ENCODE peak calls at places on chromosomes 2 and 18, in seven cellular contexts. One of them, this sample, is unnamed. For H3K36me3, the result is how much of the 10 kb centered on the place peaks cover.

GRCh38 chr2:193527146-193527545 is 1332.4 kb upstream of the TMEFF2 start:
- DNase-seq in esophagus squamous epithelium: no peak
- DNase-seq in mammary epithelial cell: no peak
- DNase-seq in hepatocyte: no peak
- DNase-seq in suprapubic skin: no peak
- DNase-seq in prostate gland: no peak
- DNase-seq in uterus: no peak
- DNase-seq in this sample: no peak

GRCh38 chr18:79699653-79700052 is 20.1 kb downstream of the CTDP1 start:
- DNase-seq in esophagus squamous epithelium: no peak
- DNase-seq in mammary epithelial cell: no peak
- DNase-seq in hepatocyte: no peak
- DNase-seq in suprapubic skin: no peak
- DNase-seq in prostate gland: no peak
- DNase-seq in uterus: no peak
- DNase-seq in this sample: no peak

GRCh38 chr2:44245068-44245861 is 30.0 kb upstream of the SLC3A1 start:
- DNase-seq in esophagus squamous epithelium: no peak
- DNase-seq in mammary epithelial cell: peak
- DNase-seq in hepatocyte: peak
- DNase-seq in suprapubic skin: no peak
- DNase-seq in prostate gland: peak
- DNase-seq in uterus: no peak
- DNase-seq in this sample: no peak

GRCh38 chr2:156845806-156846558 is 409.8 kb downstream of the GPD2 start:
- DNase-seq in esophagus squamous epithelium: no peak
- DNase-seq in mammary epithelial cell: peak
- DNase-seq in hepatocyte: no peak
- DNase-seq in suprapubic skin: no peak
- DNase-seq in prostate gland: no peak
- DNase-seq in uterus: no peak
- DNase-seq in this sample: no peak

GRCh38 chr2:217712431-217712830 is 290.4 kb downstream of the TNS1 start:
- DNase-seq in esophagus squamous epithelium: no peak
- DNase-seq in mammary epithelial cell: no peak
- DNase-seq in hepatocyte: no peak
- DNase-seq in suprapubic skin: no peak
- DNase-seq in prostate gland: no peak
- DNase-seq in uterus: no peak
- DNase-seq in this sample: no peak

GRCh38 chr2:68721482-68722071 is 13.0 kb upstream of the ARHGAP25 start:
- DNase-seq in esophagus squamous epithelium: no peak
- DNase-seq in mammary epithelial cell: no peak
- DNase-seq in hepatocyte: no peak
- DNase-seq in suprapubic skin: no peak
- DNase-seq in prostate gland: no peak
- DNase-seq in uterus: no peak
- DNase-seq in this sample: no peak

GRCh38 chr18:76448262-76449109 is 46.6 kb downstream of the ZNF516 start:
- DNase-seq in esophagus squamous epithelium: no peak
- DNase-seq in mammary epithelial cell: no peak
- DNase-seq in hepatocyte: no peak
- DNase-seq in suprapubic skin: peak
- DNase-seq in prostate gland: no peak
- DNase-seq in uterus: no peak
- DNase-seq in this sample: no peak

GRCh38 chr2:55888941-55889340 is 34.6 kb downstream of the EFEMP1 start:
- DNase-seq in esophagus squamous epithelium: no peak
- DNase-seq in mammary epithelial cell: no peak
- DNase-seq in hepatocyte: no peak
- DNase-seq in suprapubic skin: no peak
- DNase-seq in prostate gland: no peak
- DNase-seq in uterus: no peak
- DNase-seq in this sample: no peak

GRCh38 chr2:187360286-187360685 is 87.8 kb downstream of the CALCRL start:
- DNase-seq in esophagus squamous epithelium: no peak
- DNase-seq in mammary epithelial cell: peak
- DNase-seq in hepatocyte: no peak
- DNase-seq in suprapubic skin: no peak
- DNase-seq in prostate gland: no peak
- DNase-seq in uterus: no peak
- DNase-seq in this sample: no peak

GRCh38 chr2:28652217-28652616 is 99.4 kb upstream of the PPP1CB start:
- DNase-seq in esophagus squamous epithelium: no peak
- DNase-seq in mammary epithelial cell: peak
- DNase-seq in hepatocyte: no peak
- DNase-seq in suprapubic skin: no peak
- DNase-seq in prostate gland: no peak
- DNase-seq in uterus: no peak
- DNase-seq in this sample: no peak

GRCh38 chr2:32622570-32623310 is 5.1 kb upstream of the TTC27 start:
- DNase-seq in esophagus squamous epithelium: no peak
- DNase-seq in mammary epithelial cell: no peak
- DNase-seq in hepatocyte: no peak
- DNase-seq in suprapubic skin: no peak
- DNase-seq in prostate gland: no peak
- DNase-seq in uterus: no peak
- DNase-seq in this sample: no peak

GRCh38 chr2:32614069-32614468 is 13.8 kb upstream of the TTC27 start:
- DNase-seq in esophagus squamous epithelium: no peak
- DNase-seq in mammary epithelial cell: no peak
- DNase-seq in hepatocyte: no peak
- DNase-seq in suprapubic skin: no peak
- DNase-seq in prostate gland: no peak
- DNase-seq in uterus: no peak
- DNase-seq in this sample: no peak

GRCh38 chr2:32623311-32623706 is 4.5 kb upstream of the TTC27 start:
- DNase-seq in esophagus squamous epithelium: no peak
- DNase-seq in mammary epithelial cell: no peak
- DNase-seq in hepatocyte: no peak
- DNase-seq in suprapubic skin: no peak
- DNase-seq in prostate gland: no peak
- DNase-seq in uterus: no peak
- DNase-seq in this sample: no peak

GRCh38 chr2:32617790-32618189 is 10.1 kb upstream of the TTC27 start:
- DNase-seq in esophagus squamous epithelium: no peak
- DNase-seq in mammary epithelial cell: no peak
- DNase-seq in hepatocyte: no peak
- DNase-seq in suprapubic skin: no peak
- DNase-seq in prostate gland: no peak
- DNase-seq in uterus: no peak
- DNase-seq in this sample: no peak
- H3K36me3 ChIP-seq in esophagus squamous epithelium: under half
- H3K36me3 ChIP-seq in mammary epithelial cell: under half
- H3K36me3 ChIP-seq in hepatocyte: under half
- H3K36me3 ChIP-seq in suprapubic skin: half or more
- H3K36me3 ChIP-seq in prostate gland: under half
- H3K36me3 ChIP-seq in uterus: under half
- H3K36me3 ChIP-seq in this sample: half or more

GRCh38 chr2:8583400-8584173 is 98.3 kb upstream of the ID2 start:
- DNase-seq in esophagus squamous epithelium: peak
- DNase-seq in mammary epithelial cell: no peak
- DNase-seq in hepatocyte: peak
- DNase-seq in suprapubic skin: peak
- DNase-seq in prostate gland: peak
- DNase-seq in uterus: peak
- DNase-seq in this sample: peak
- H3K27ac ChIP-seq in esophagus squamous epithelium: peak
- H3K27ac ChIP-seq in mammary epithelial cell: no peak
- H3K27ac ChIP-seq in hepatocyte: peak
- H3K27ac ChIP-seq in suprapubic skin: no peak
- H3K27ac ChIP-seq in prostate gland: peak
- H3K27ac ChIP-seq in uterus: no peak
- H3K27ac ChIP-seq in this sample: peak

DNA sequence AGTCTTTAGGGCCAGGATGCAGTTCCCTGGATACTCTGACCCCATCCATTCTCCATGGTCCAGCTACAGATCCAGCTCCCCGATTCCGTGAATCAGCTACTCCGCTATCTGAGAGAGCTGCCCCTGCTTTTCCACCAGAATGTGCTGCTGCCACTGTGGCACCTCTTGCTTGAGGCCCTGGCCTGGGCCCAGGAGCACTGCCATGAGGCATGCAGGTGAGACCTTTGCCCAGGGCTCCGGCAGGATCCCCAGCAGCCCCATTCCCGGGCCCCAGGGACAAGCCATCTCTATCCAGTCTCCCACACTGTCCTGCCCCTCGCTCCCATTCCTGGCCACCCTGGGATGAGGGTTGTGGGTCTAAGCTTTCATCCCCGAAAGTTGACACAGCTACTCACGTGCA is 7.5 kb downstream of the TMEM214 start:
- DNase-seq in esophagus squamous epithelium: no peak
- DNase-seq in mammary epithelial cell: no peak
- DNase-seq in hepatocyte: no peak
- DNase-seq in suprapubic skin: no peak
- DNase-seq in prostate gland: no peak
- DNase-seq in uterus: no peak
- DNase-seq in this sample: no peak
- H3K36me3 ChIP-seq in esophagus squamous epithelium: under half
- H3K36me3 ChIP-seq in mammary epithelial cell: under half
- H3K36me3 ChIP-seq in hepatocyte: under half
- H3K36me3 ChIP-seq in suprapubic skin: half or more
- H3K36me3 ChIP-seq in prostate gland: under half
- H3K36me3 ChIP-seq in uterus: under half
- H3K36me3 ChIP-seq in this sample: half or more

DNA sequence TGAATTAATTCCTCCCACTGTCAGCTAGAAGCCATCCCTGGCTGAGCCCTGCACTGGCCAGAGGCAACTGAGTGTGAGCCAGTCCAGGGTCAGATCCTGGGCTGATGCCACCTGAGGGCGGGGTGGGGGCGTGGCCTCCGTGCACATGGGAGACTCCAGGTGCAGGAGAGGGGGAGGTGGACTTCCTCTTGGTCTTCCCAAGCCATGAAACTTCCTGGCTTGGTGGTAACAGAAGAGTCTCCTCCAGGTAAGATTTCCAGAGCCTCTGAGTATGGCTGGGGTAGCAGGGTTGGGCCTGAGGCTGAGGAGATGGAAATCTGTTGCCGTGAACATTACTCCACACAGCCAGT is 462 bp upstream of the RAB17 start:
- DNase-seq in esophagus squamous epithelium: no peak
- DNase-seq in mammary epithelial cell: peak
- DNase-seq in hepatocyte: peak
- DNase-seq in suprapubic skin: no peak
- DNase-seq in prostate gland: peak
- DNase-seq in uterus: no peak
- DNase-seq in this sample: no peak
- H3K27ac ChIP-seq in esophagus squamous epithelium: peak
- H3K27ac ChIP-seq in mammary epithelial cell: peak
- H3K27ac ChIP-seq in hepatocyte: peak
- H3K27ac ChIP-seq in suprapubic skin: peak
- H3K27ac ChIP-seq in prostate gland: peak
- H3K27ac ChIP-seq in uterus: no peak
- H3K27ac ChIP-seq in this sample: no peak

DNA sequence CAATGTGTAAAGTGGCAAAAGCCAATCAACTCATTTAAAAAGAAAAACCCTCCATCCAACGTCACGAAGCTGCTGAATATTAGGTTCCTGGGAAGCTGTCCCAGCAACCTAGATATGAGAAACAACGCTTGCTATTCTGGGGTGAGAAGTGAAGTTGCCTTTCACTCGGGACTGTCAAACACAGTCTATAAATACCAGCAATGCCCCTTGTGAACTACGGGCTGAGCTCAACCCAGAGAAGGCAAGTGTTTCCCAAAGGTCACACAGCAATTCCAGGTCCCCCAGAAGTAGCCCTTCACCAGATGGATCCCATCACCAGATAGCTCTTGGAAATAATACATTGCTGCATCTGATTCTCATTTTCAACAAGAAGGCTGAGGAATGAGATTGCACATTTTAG is 67.9 kb downstream of the BCL11A start:
- DNase-seq in esophagus squamous epithelium: no peak
- DNase-seq in mammary epithelial cell: no peak
- DNase-seq in hepatocyte: no peak
- DNase-seq in suprapubic skin: no peak
- DNase-seq in prostate gland: no peak
- DNase-seq in uterus: no peak
- DNase-seq in this sample: no peak
- H3K36me3 ChIP-seq in esophagus squamous epithelium: under half
- H3K36me3 ChIP-seq in mammary epithelial cell: under half
- H3K36me3 ChIP-seq in hepatocyte: under half
- H3K36me3 ChIP-seq in suprapubic skin: under half
- H3K36me3 ChIP-seq in prostate gland: under half
- H3K36me3 ChIP-seq in uterus: under half
- H3K36me3 ChIP-seq in this sample: under half

GRCh38 chr2:46268196-46268595 is 29.0 kb upstream of the EPAS1 start:
- DNase-seq in esophagus squamous epithelium: no peak
- DNase-seq in mammary epithelial cell: no peak
- DNase-seq in hepatocyte: no peak
- DNase-seq in suprapubic skin: no peak
- DNase-seq in prostate gland: no peak
- DNase-seq in uterus: no peak
- DNase-seq in this sample: no peak
- H3K27ac ChIP-seq in esophagus squamous epithelium: no peak
- H3K27ac ChIP-seq in mammary epithelial cell: no peak
- H3K27ac ChIP-seq in hepatocyte: no peak
- H3K27ac ChIP-seq in suprapubic skin: no peak
- H3K27ac ChIP-seq in prostate gland: no peak
- H3K27ac ChIP-seq in uterus: no peak
- H3K27ac ChIP-seq in this sample: peak

GRCh38 chr2:159897720-159898119 is 99.7 kb upstream of the CD302 start:
- DNase-seq in esophagus squamous epithelium: no peak
- DNase-seq in mammary epithelial cell: no peak
- DNase-seq in hepatocyte: no peak
- DNase-seq in suprapubic skin: no peak
- DNase-seq in prostate gland: no peak
- DNase-seq in uterus: no peak
- DNase-seq in this sample: no peak
- H3K36me3 ChIP-seq in esophagus squamous epithelium: under half
- H3K36me3 ChIP-seq in mammary epithelial cell: under half
- H3K36me3 ChIP-seq in hepatocyte: under half
- H3K36me3 ChIP-seq in suprapubic skin: under half
- H3K36me3 ChIP-seq in prostate gland: under half
- H3K36me3 ChIP-seq in uterus: under half
- H3K36me3 ChIP-seq in this sample: under half